ENCODE peak calls at places on chromosomes 6 and 20, in seven cellular contexts. B, W, O, U, S, L and C are unnamed samples. For H3K4me1, the result is how much of the 10 kb centered on the place peaks cover.

GRCh38 chr6:132300323-132300949 is 100.8 kb downstream of the MOXD1 start:
- DNase-seq in B (peak), W (no peak), O (no peak), U (no peak), S (no peak), L (no peak), C (no peak)

GRCh38 chr6:111798281-111798725 is 74.9 kb downstream of the FYN start:
- DNase-seq in B (no peak), W (no peak), O (no peak), U (no peak), S (no peak), L (no peak), C (no peak)

GRCh38 chr6:39892490-39893129 is 41.7 kb downstream of the MOCS1 start:
- DNase-seq in B (peak), W (peak), O (no peak), U (peak), S (peak), L (peak), C (peak)

GRCh38 chr6:31652925-31653724 is 664 bp upstream of the BAG6 start:
- DNase-seq in B (no peak), W (peak), O (peak), U (peak), S (peak), L (peak), C (peak)

GRCh38 chr20:57469418-57470211 is 55.3 kb downstream of the CTCFL start:
- DNase-seq in B (no peak), W (peak), O (no peak), U (peak), S (no peak), L (peak), C (peak)

GRCh38 chr6:124223596-124223995 is 419.9 kb downstream of the NKAIN2 start:
- DNase-seq in B (no peak), W (no peak), O (no peak), U (no peak), S (no peak), L (no peak), C (no peak)

GRCh38 chr6:111852704-111853103 is 20.5 kb downstream of the FYN start:
- DNase-seq in B (no peak), W (no peak), O (no peak), U (no peak), S (no peak), L (no peak), C (no peak)

GRCh38 chr6:150004783-150005717 is 20.3 kb downstream of the RAET1L start:
- DNase-seq in B (peak), W (peak), O (peak), U (peak), S (peak), L (peak), C (peak)

GRCh38 chr6:122652431-122652830 is 42.2 kb downstream of the PKIB start:
- DNase-seq in B (no peak), W (no peak), O (no peak), U (no peak), S (no peak), L (no peak), C (no peak)

GRCh38 chr6:168206681-168207274 is 112.8 kb downstream of the DACT2 start:
- DNase-seq in B (no peak), W (no peak), O (no peak), U (no peak), S (no peak), L (no peak), C (no peak)

DNA sequence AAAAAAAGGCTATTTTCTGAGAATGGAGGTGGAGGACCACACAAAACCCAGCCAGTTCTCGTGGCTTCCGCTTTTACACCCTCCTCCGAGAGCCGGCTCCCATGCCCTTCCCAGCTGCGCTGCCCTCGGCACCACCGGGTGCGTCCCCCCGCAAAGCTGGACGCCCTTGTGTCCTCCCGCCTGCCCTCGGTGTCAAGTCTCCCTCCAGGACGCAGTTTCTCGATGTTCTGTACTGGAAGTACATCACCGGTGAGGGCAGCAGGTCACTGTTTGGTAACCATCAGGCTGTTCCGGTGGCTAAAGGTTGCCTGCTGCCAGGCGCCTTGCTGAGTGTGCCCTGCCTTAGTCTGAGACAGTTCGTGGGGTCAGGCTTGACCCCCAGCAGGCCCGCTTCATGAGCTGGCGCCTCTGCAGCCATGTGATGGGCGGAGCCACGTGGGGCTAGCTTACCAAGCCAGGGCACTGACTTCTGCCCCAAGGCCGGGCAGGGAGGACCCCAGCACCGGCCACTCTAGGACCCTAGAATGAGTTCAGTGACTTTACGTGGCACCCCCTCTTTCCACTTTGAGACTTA is 34.6 kb downstream of the RREB1 start:
- DNase-seq in B (no peak), W (no peak), O (no peak), U (no peak), S (no peak), L (no peak), C (no peak)
- H3K4me1 ChIP-seq in B (under half), W (half or more), O (under half), U (under half), S (half or more), L (half or more), C (under half)

DNA sequence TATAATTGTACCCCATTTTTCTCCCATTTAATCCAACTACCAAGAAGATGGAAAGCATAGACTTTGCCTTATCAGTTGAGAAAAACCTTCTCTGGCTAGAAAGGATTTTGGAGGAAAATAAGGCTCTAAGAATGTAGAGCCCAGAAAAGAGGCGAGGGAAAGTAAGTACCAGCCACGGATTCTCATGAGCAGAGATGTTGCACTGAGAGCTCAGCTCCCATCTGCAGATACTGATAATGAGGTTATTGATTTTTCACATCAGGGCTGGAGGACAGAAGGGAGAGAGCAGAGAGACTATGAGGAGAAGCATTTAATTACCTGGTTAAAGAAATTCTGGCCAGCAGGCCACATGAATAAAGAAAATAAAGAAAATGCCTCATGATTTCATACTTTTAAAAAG is 104.4 kb upstream of the FAM184A start:
- DNase-seq in B (no peak), W (no peak), O (no peak), U (no peak), S (no peak), L (no peak), C (no peak)
- H3K4me3 ChIP-seq in B (no peak), W (no peak), O (no peak), U (no peak), S (no peak), L (no peak), C (no peak)

DNA sequence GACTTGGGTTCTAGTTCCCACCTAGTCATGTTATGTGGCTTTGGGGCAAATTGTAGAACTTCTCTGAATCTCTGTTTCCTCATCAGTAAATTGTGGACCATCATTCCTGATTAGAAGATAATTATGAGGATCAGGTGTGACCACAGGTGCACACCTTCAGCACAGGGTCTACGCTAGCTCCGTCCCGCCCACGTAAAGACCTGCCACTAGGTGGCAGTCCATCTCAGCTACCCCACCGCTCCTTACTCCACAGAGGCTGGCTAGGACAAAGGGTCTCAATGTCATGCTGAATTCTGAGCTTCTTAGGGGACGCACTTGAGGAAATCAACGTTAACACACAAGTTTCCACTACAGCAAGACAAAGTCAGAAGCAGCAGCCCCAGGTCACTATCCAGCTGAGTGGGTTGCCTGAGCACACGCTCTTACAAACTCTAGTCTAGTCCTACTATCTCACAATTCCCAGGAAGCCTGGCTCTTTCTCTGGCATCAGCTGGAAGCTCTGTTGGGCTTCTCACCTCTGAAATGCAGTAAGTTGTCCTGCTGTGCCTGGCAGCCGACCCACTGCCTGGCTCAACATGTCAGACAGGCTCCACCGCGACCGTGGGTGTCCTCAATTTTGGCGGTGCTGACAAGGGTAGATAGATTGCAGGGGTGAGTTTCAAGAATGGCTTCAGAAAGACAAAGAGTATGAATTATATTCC is 2.0 kb upstream of the PLCG1 start:
- DNase-seq in B (peak), W (peak), O (no peak), U (no peak), S (no peak), L (no peak), C (no peak)
- H3K27ac ChIP-seq in B (no peak), W (peak), O (no peak), U (no peak), S (no peak), L (no peak), C (no peak)

GRCh38 chr6:100404051-100404450 is 60.7 kb downstream of the SIM1 start:
- DNase-seq in B (no peak), W (no peak), O (no peak), U (no peak), S (no peak), L (no peak), C (no peak)
- H3K4me1 ChIP-seq in B (under half), W (under half), O (under half), U (under half), S (under half), L (under half), C (under half)

GRCh38 chr6:41937881-41938574 is 3.6 kb downstream of the CCND3 start:
- DNase-seq in B (no peak), W (peak), O (no peak), U (peak), S (no peak), L (no peak), C (no peak)

GRCh38 chr6:41938590-41938989 is 3.0 kb downstream of the CCND3 start:
- DNase-seq in B (no peak), W (no peak), O (no peak), U (peak), S (no peak), L (no peak), C (no peak)

GRCh38 chr6:41940759-41941279 is 789 bp downstream of the CCND3 start:
- DNase-seq in B (no peak), W (peak), O (no peak), U (peak), S (no peak), L (peak), C (peak)

GRCh38 chr6:41939848-41940758 is 1.5 kb downstream of the CCND3 start:
- DNase-seq in B (no peak), W (peak), O (no peak), U (peak), S (no peak), L (no peak), C (peak)

DNA sequence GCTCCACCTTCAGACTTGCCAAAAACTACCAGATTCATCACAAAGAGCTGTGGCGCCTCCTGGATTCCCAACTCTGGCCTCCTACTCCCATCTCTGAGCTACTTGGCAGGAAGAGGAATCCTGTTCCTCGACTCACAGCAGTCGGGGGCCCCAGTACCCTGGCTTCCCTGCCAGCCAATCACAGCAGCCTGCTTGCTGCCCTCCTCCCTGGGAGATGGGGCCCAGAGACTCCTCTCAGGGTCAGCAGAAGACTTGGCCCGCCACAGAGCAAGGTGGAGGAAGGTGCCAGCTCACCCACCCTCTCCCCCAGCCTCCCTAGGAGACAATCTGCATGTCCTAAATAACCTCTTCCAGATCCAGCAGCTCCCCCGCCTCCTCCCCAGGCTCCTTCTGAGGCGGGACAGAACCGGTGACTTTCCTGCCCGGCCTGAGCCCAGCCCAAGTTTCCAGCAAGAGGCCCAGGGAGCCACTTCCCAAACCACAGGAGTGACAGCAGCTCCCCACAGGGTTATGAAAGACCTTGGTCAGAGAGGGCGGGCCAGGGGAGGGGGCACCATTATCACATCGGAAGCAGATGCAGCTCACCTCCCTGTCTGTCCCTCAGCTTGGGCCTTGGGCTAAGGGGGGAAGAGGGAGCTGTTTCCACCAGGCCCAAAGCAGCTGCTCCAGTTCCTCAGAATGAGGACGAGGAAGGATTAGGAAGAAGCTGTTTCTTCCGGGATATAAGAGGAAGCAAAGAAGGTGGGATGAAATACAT is 2.3 kb downstream of the CCND3 start:
- DNase-seq in B (no peak), W (peak), O (no peak), U (peak), S (peak), L (peak), C (peak)
- H3K4me3 ChIP-seq in B (no peak), W (no peak), O (no peak), U (no peak), S (no peak), L (peak), C (no peak)

GRCh38 chr6:2791124-2792050 is 26.2 kb downstream of the WRNIP1 start:
- DNase-seq in B (peak), W (peak), O (peak), U (peak), S (peak), L (peak), C (peak)
- H3K27ac ChIP-seq in B (no peak), W (peak), O (peak), U (no peak), S (peak), L (peak), C (no peak)

GRCh38 chr20:32575805-32576204 is 9.3 kb downstream of the NOL4L start:
- DNase-seq in B (no peak), W (no peak), O (no peak), U (no peak), S (no peak), L (no peak), C (no peak)

GRCh38 chr20:32575227-32575581 is 9.9 kb downstream of the NOL4L start:
- DNase-seq in B (no peak), W (no peak), O (no peak), U (no peak), S (no peak), L (no peak), C (no peak)

GRCh38 chr20:32573167-32573851 is 11.8 kb downstream of the NOL4L start:
- DNase-seq in B (no peak), W (no peak), O (no peak), U (no peak), S (no peak), L (no peak), C (no peak)

GRCh38 chr20:32576560-32576959 is 8.6 kb downstream of the NOL4L start:
- DNase-seq in B (no peak), W (no peak), O (no peak), U (no peak), S (no peak), L (no peak), C (no peak)

GRCh38 chr20:32574296-32575226 is 10.6 kb downstream of the NOL4L start:
- DNase-seq in B (no peak), W (no peak), O (no peak), U (no peak), S (no peak), L (no peak), C (peak)
- H3K4me1 ChIP-seq in B (under half), W (under half), O (under half), U (under half), S (under half), L (under half), C (under half)